ENCODE peak calls at places on chromosomes 1 and 21, in four cellular contexts. W is sigmoid colon, Z is spleen, J is testis. P is an unnamed sample.

GRCh38 chr1:184915463-184916080 is 58.7 kb downstream of the NIBAN1 start:
- DNase-seq in Z (no peak), W (no peak), J (no peak), P (no peak)

GRCh38 chr21:34526236-34526617 is 14.2 kb upstream of the KCNE1 start:
- DNase-seq in J (no peak), W (no peak), Z (no peak), P (no peak)

GRCh38 chr1:15760520-15761211 is 2.1 kb downstream of the FBLIM1 start:
- DNase-seq in Z (no peak), J (peak; percentile 73), W (peak; percentile 82), P (no peak)

GRCh38 chr1:57325117-57325516 is 98.7 kb downstream of the DAB1 start:
- DNase-seq in Z (no peak), W (no peak), J (no peak), P (no peak)

GRCh38 chr21:16318651-16319300 is 589.0 kb downstream of the USP25 start:
- DNase-seq in Z (no peak), W (no peak), J (no peak), P (no peak)

GRCh38 chr1:39818482-39818881 is 29.8 kb upstream of the BMP8B start:
- DNase-seq in Z (no peak), W (no peak), J (no peak), P (no peak)

GRCh38 chr1:96995351-96995750 is 273.8 kb downstream of the PTBP2 start:
- DNase-seq in Z (no peak), J (no peak), W (no peak), P (no peak)

GRCh38 chr1:50368179-50369007 is 54.9 kb downstream of the DMRTA2 start:
- DNase-seq in W (no peak), Z (no peak), J (peak; percentile 72), P (peak; percentile 47)

GRCh38 chr1:14345925-14346550 is 252.4 kb upstream of the KAZN start:
- DNase-seq in W (no peak), J (no peak), Z (no peak), P (no peak)

GRCh38 chr1:189205863-189206262 is 1271.8 kb downstream of the BRINP3 start:
- DNase-seq in Z (no peak), J (no peak), W (no peak), P (no peak)

GRCh38 chr21:40120944-40121575 is 253.8 kb downstream of the PCP4 start:
- DNase-seq in W (no peak), Z (no peak), J (no peak), P (peak; percentile 13)

GRCh38 chr1:224300346-224300745 is 29.6 kb downstream of the NVL start:
- DNase-seq in J (no peak), W (no peak), Z (no peak), P (no peak)

GRCh38 chr1:200206340-200206739 is 178.8 kb downstream of the NR5A2 start:
- DNase-seq in Z (no peak), J (no peak), W (no peak), P (no peak)

GRCh38 chr1:195908121-195908520 is 700.1 kb downstream of the KCNT2 start:
- DNase-seq in J (no peak), Z (no peak), W (no peak), P (no peak)

GRCh38 chr1:224879404-224879803 is 50.1 kb upstream of the DNAH14 start:
- DNase-seq in W (no peak), J (no peak), Z (no peak), P (no peak)

GRCh38 chr1:84133479-84133878 is 10.6 kb upstream of the PRKACB start:
- DNase-seq in W (no peak), J (no peak), Z (peak; percentile 66), P (no peak)

GRCh38 chr1:116193768-116194167 is 82.6 kb downstream of the MAB21L3 start:
- DNase-seq in Z (no peak), W (no peak), J (no peak), P (no peak)

GRCh38 chr1:75785964-75786853 is at the start of gene RABGGTB:
- DNase-seq in Z (peak; percentile 98), J (peak; percentile 98), W (peak; percentile 96), P (peak; percentile 98)

GRCh38 chr1:203077956-203078355 is 7.9 kb downstream of the MYOG start:
- DNase-seq in W (peak; percentile 27), Z (no peak), J (no peak), P (no peak)

GRCh38 chr1:112386786-112387346 is 9.1 kb upstream of the CTTNBP2NL start:
- DNase-seq in J (no peak), Z (no peak), W (no peak), P (peak; percentile 7)

GRCh38 chr1:161486806-161487482 is 18.3 kb upstream of the FCGR2A start:
- DNase-seq in J (peak; percentile 53), Z (no peak), W (no peak), P (peak; percentile 83)

GRCh38 chr21:46639489-46640386 is 4.3 kb downstream of the PRMT2 start:
- DNase-seq in Z (no peak), J (no peak), W (no peak), P (peak; percentile 29)

GRCh38 chr1:25565188-25565591 is 21.8 kb downstream of the LDLRAP1 start:
- DNase-seq in J (no peak), Z (no peak), W (no peak), P (no peak)

GRCh38 chr1:43622471-43622870 is 27.5 kb upstream of the KDM4A start:
- DNase-seq in W (no peak), J (no peak), Z (peak; percentile 6), P (no peak)

GRCh38 chr1:76006234-76006633 is 68.3 kb upstream of the ST6GALNAC3 start:
- DNase-seq in Z (no peak), W (peak; percentile 66), J (no peak), P (no peak)

DNA sequence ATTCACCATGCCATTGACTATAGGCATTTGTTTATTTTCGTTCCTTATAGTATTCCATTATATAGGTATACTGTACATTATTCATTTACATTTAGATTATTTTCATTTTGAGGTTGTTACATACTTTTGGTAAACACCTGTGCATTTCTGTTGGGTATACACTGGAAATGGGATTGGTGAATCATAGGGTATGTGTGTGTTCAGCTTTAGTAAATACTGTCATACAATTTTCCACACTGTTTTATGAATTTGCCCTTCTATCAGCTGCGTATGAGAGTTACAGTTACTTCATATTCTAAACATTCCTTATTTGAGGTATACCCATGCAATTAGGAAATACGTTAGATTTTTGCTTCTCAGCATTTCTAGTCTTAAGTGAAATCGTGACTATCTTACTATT is 55.1 kb upstream of the FASLG start:
- DNase-seq in J (no peak), W (no peak), Z (no peak), P (no peak)
- TF ChIP-seq POLR2A in J (no peak), W (no peak), Z (no peak), P (no peak)

DNA sequence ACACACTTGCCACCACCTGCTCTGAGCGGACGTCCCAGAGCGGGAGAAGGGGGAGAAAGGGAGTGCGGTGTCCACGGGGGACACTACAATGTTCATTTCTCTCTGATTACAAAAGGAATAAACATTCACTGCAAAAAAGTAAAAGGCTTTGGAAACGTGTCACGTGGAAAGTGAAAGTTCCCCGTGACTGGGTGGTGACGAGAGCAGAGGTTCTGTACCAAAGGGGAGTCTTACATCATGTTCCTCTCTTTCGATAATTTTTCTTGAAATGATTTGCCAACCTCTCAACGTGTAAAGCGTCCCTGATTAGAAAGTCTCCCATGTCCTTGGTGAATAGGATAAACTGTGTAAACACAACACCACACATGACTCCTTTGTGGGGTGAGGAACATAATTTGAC is 22.0 kb upstream of the PRDM15 start:
- DNase-seq in Z (no peak), J (no peak), W (peak; percentile 38), P (no peak)
- TF ChIP-seq POLR2A in Z (no peak), J (no peak), W (no peak), P (no peak)

GRCh38 chr1:150926094-150926741 is at the start of gene SETDB1:
- DNase-seq in J (peak; percentile 97), W (peak; percentile 98), Z (peak; percentile 97), P (peak; percentile 94)
- TF ChIP-seq POLR2A in J (no peak), W (no peak), Z (no peak), P (peak; percentile 62)

DNA sequence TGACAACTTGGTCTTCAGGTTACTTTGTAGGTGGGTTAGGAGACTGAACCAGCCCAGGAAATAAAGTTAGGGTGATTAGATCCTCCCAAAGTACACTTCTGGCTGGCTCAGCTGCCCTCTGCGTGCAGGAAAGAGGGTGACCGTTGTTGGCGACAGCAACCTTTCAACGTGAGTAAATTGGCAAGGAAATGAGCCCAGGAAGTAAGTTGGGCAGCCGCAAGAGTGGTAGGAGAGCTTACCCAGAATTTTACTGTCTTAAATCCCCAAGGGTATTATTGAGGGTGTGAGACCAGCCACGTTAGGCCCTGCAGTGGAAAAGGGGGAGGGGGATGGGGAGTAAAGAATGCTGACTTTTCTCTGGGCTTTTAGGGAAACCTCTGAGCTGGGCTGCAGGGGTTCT is 1.6 kb downstream of the TENT5C start:
- DNase-seq in W (no peak), J (no peak), Z (no peak), P (peak; percentile 77)
- TF ChIP-seq POLR2A in W (no peak), J (no peak), Z (no peak), P (peak; percentile 40)